ENCODE peak calls at places on chromosomes 12 and 14, in four cellular contexts. M is astrocyte, Y is brain microvascular endothelial cell, R is HEK293T. A is an unnamed sample.

GRCh38 chr12:112112423-112113132 is 4.0 kb upstream of the NAA25 start:
- DNase-seq in M (no peak), Y (no peak), R (no peak), A (no peak)

GRCh38 chr12:6452245-6452731 is 446 bp downstream of the TAPBPL start:
- DNase-seq in M (no peak), Y (no peak), R (no peak), A (no peak)

GRCh38 chr12:100138048-100138907 is 4.4 kb downstream of the BLTP3B start:
- DNase-seq in M (no peak), Y (peak), R (no peak), A (no peak)

GRCh38 chr12:8661016-8661415 is 1.6 kb downstream of the MFAP5 start:
- DNase-seq in M (no peak), Y (no peak), R (no peak), A (no peak)

GRCh38 chr12:113293100-113293499 is 41.8 kb downstream of the SLC8B1 start:
- DNase-seq in M (no peak), Y (no peak), R (no peak), A (no peak)

GRCh38 chr14:23413681-23414080 is 5.6 kb upstream of the MYH6 start:
- DNase-seq in M (no peak), Y (no peak), R (no peak), A (no peak)

GRCh38 chr12:63103489-63104131 is 47.4 kb downstream of the AVPR1A start:
- DNase-seq in M (no peak), Y (no peak), R (peak), A (no peak)

GRCh38 chr14:103819503-103820307 is 27.7 kb downstream of the PPP1R13B start:
- DNase-seq in M (no peak), Y (no peak), R (peak), A (no peak)

GRCh38 chr12:124720019-124720686 is 143.5 kb downstream of the SCARB1 start:
- DNase-seq in M (peak), Y (no peak), R (peak), A (no peak)

GRCh38 chr14:59377991-59378720 is 87.0 kb downstream of the GPR135 start:
- DNase-seq in M (no peak), Y (no peak), R (no peak), A (no peak)

GRCh38 chr12:103705927-103706326 is 118.9 kb downstream of the STAB2 start:
- DNase-seq in M (no peak), Y (no peak), R (peak), A (no peak)

GRCh38 chr14:68520637-68521556 is 272.0 kb downstream of the ZFP36L1 start:
- DNase-seq in M (no peak), Y (no peak), R (no peak), A (no peak)

GRCh38 chr14:29896354-29896768 is 31.3 kb downstream of the PRKD1 start:
- DNase-seq in M (no peak), Y (no peak), R (no peak), A (no peak)

GRCh38 chr12:25744334-25744733 is 191.3 kb upstream of the LMNTD1 start:
- DNase-seq in M (no peak), Y (no peak), R (no peak), A (no peak)